ENCODE peak calls at places on chromosomes 4 and X, in five cellular contexts. One of them, this sample, is unnamed.

GRCh38 chrX:9644335-9644734 is 121.3 kb downstream of the GPR143 start:
- DNase-seq in skeletal muscle cell: no peak
- DNase-seq in brain microvascular endothelial cell: no peak
- DNase-seq in mesendoderm: no peak
- DNase-seq in OCI-LY7: no peak
- DNase-seq in this sample: no peak

GRCh38 chr4:13371050-13371449 is 113.1 kb downstream of the RAB28 start:
- DNase-seq in skeletal muscle cell: no peak
- DNase-seq in brain microvascular endothelial cell: no peak
- DNase-seq in mesendoderm: no peak
- DNase-seq in OCI-LY7: no peak
- DNase-seq in this sample: no peak

GRCh38 chr4:102569200-102569599 is 68.0 kb downstream of the NFKB1 start:
- DNase-seq in skeletal muscle cell: no peak
- DNase-seq in brain microvascular endothelial cell: no peak
- DNase-seq in mesendoderm: no peak
- DNase-seq in OCI-LY7: no peak
- DNase-seq in this sample: no peak

GRCh38 chrX:131477498-131477897 is 66.4 kb upstream of the OR13H1 start:
- DNase-seq in skeletal muscle cell: no peak
- DNase-seq in brain microvascular endothelial cell: no peak
- DNase-seq in mesendoderm: peak
- DNase-seq in OCI-LY7: no peak
- DNase-seq in this sample: no peak

GRCh38 chr4:54384563-54384962 is 155.5 kb downstream of the PDGFRA start:
- DNase-seq in skeletal muscle cell: no peak
- DNase-seq in brain microvascular endothelial cell: peak
- DNase-seq in mesendoderm: peak
- DNase-seq in OCI-LY7: peak
- DNase-seq in this sample: no peak

GRCh38 chr4:89469930-89470375 is 162.4 kb upstream of the GPRIN3 start:
- DNase-seq in skeletal muscle cell: peak
- DNase-seq in brain microvascular endothelial cell: peak
- DNase-seq in mesendoderm: no peak
- DNase-seq in OCI-LY7: no peak
- DNase-seq in this sample: peak

GRCh38 chrX:153926863-153927685 is 1.0 kb upstream of the ARHGAP4 start:
- DNase-seq in skeletal muscle cell: no peak
- DNase-seq in brain microvascular endothelial cell: no peak
- DNase-seq in mesendoderm: no peak
- DNase-seq in OCI-LY7: peak
- DNase-seq in this sample: no peak

GRCh38 chr4:86717651-86718050 is 123.5 kb downstream of the PTPN13 start:
- DNase-seq in skeletal muscle cell: no peak
- DNase-seq in brain microvascular endothelial cell: no peak
- DNase-seq in mesendoderm: no peak
- DNase-seq in OCI-LY7: no peak
- DNase-seq in this sample: no peak

GRCh38 chrX:21781976-21782375 is 24.1 kb upstream of the SMPX start:
- DNase-seq in skeletal muscle cell: no peak
- DNase-seq in brain microvascular endothelial cell: no peak
- DNase-seq in mesendoderm: no peak
- DNase-seq in OCI-LY7: no peak
- DNase-seq in this sample: no peak

GRCh38 chr4:54877006-54877405 is 219.2 kb downstream of the KIT start:
- DNase-seq in skeletal muscle cell: no peak
- DNase-seq in brain microvascular endothelial cell: peak
- DNase-seq in mesendoderm: no peak
- DNase-seq in OCI-LY7: no peak
- DNase-seq in this sample: no peak

GRCh38 chr4:78585633-78586032 is 34.1 kb downstream of the ANXA3 start:
- DNase-seq in skeletal muscle cell: no peak
- DNase-seq in brain microvascular endothelial cell: no peak
- DNase-seq in mesendoderm: no peak
- DNase-seq in OCI-LY7: no peak
- DNase-seq in this sample: no peak

GRCh38 chrX:110758781-110759180 is 36.8 kb downstream of the CHRDL1 start:
- DNase-seq in skeletal muscle cell: no peak
- DNase-seq in brain microvascular endothelial cell: no peak
- DNase-seq in mesendoderm: no peak
- DNase-seq in OCI-LY7: no peak
- DNase-seq in this sample: no peak

GRCh38 chr4:1402516-1403101 is 3.6 kb downstream of the NKX1-1 start:
- DNase-seq in skeletal muscle cell: no peak
- DNase-seq in brain microvascular endothelial cell: no peak
- DNase-seq in mesendoderm: no peak
- DNase-seq in OCI-LY7: no peak
- DNase-seq in this sample: no peak

GRCh38 chr4:168893807-168894206 is 116.2 kb downstream of the CBR4 start:
- DNase-seq in skeletal muscle cell: no peak
- DNase-seq in brain microvascular endothelial cell: no peak
- DNase-seq in mesendoderm: no peak
- DNase-seq in OCI-LY7: no peak
- DNase-seq in this sample: no peak

GRCh38 chr4:132332932-132333722 is 816.0 kb upstream of the PCDH10 start:
- DNase-seq in skeletal muscle cell: no peak
- DNase-seq in brain microvascular endothelial cell: no peak
- DNase-seq in mesendoderm: peak
- DNase-seq in OCI-LY7: peak
- DNase-seq in this sample: no peak

GRCh38 chrX:1138476-1138875 is 74.0 kb downstream of the CRLF2 start:
- DNase-seq in skeletal muscle cell: no peak
- DNase-seq in brain microvascular endothelial cell: no peak
- DNase-seq in mesendoderm: no peak
- DNase-seq in OCI-LY7: no peak
- DNase-seq in this sample: no peak

GRCh38 chr4:36242629-36243354 is 1.5 kb downstream of the ARAP2 start:
- DNase-seq in skeletal muscle cell: no peak
- DNase-seq in brain microvascular endothelial cell: no peak
- DNase-seq in mesendoderm: no peak
- DNase-seq in OCI-LY7: no peak
- DNase-seq in this sample: no peak

GRCh38 chr4:10077492-10078335 is 38.9 kb downstream of the WDR1 start:
- DNase-seq in skeletal muscle cell: no peak
- DNase-seq in brain microvascular endothelial cell: no peak
- DNase-seq in mesendoderm: no peak
- DNase-seq in OCI-LY7: no peak
- DNase-seq in this sample: no peak

GRCh38 chr4:139184129-139184528 is 7.1 kb upstream of the ELF2 start:
- DNase-seq in skeletal muscle cell: no peak
- DNase-seq in brain microvascular endothelial cell: no peak
- DNase-seq in mesendoderm: no peak
- DNase-seq in OCI-LY7: peak
- DNase-seq in this sample: no peak

GRCh38 chrX:150164971-150165605 is 198.0 kb upstream of the MAMLD1 start:
- DNase-seq in skeletal muscle cell: no peak
- DNase-seq in brain microvascular endothelial cell: no peak
- DNase-seq in mesendoderm: no peak
- DNase-seq in OCI-LY7: no peak
- DNase-seq in this sample: no peak

GRCh38 chr4:86977621-86978184 is 42.9 kb downstream of the AFF1 start:
- DNase-seq in skeletal muscle cell: peak
- DNase-seq in brain microvascular endothelial cell: peak
- DNase-seq in mesendoderm: no peak
- DNase-seq in OCI-LY7: no peak
- DNase-seq in this sample: peak

GRCh38 chrX:39897741-39898097 is 200.0 kb downstream of the BCOR start:
- DNase-seq in skeletal muscle cell: no peak
- DNase-seq in brain microvascular endothelial cell: no peak
- DNase-seq in mesendoderm: no peak
- DNase-seq in OCI-LY7: no peak
- DNase-seq in this sample: no peak

GRCh38 chr4:30720021-30720655 is at the start of gene PCDH7:
- DNase-seq in skeletal muscle cell: no peak
- DNase-seq in brain microvascular endothelial cell: peak
- DNase-seq in mesendoderm: peak
- DNase-seq in OCI-LY7: no peak
- DNase-seq in this sample: no peak

GRCh38 chrX:137428777-137429564 is 137.0 kb upstream of the ZIC3 start:
- DNase-seq in skeletal muscle cell: no peak
- DNase-seq in brain microvascular endothelial cell: no peak
- DNase-seq in mesendoderm: peak
- DNase-seq in OCI-LY7: no peak
- DNase-seq in this sample: no peak
- H3K4me3 ChIP-seq in skeletal muscle cell: no peak
- H3K4me3 ChIP-seq in brain microvascular endothelial cell: no peak
- H3K4me3 ChIP-seq in mesendoderm: no peak
- H3K4me3 ChIP-seq in OCI-LY7: no peak
- H3K4me3 ChIP-seq in this sample: no peak

DNA sequence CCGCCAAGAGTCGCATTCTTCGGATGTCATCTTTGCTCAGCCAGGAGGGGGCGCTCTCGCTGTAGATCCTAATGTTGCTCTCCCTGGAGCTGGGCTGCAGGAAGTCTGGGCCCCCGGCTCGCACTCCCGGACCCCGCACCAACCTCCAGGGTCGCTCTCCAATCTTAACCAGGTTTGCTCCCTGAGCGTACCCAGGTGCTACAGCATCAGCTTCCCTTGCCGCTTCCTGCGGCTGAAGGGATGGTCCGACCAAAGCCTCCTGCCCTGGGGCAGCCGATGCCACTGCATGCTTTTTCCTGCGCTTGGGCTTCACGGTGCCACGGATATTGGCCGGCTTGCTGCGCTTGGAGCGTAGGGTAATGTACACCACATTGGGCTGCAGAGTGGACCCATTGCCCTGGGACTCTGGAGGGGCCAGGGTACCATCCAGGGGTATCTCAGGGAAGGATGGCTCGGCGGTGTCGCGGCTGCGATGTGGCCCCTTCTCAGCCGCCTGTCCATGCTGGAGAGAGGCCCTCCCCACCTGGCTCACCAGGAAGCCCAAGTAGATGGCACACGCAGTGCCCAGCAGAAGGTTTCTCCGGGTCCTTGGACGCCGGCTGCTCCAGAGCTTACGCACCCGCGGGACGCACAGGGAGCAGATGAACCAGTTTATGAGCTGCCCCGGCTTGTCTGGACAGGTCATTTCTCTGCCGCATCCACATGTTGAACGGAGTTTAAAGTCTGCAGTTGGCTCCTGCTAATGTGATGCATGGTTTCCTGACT is 2.0 kb downstream of the GASK1B start:
- DNase-seq in skeletal muscle cell: no peak
- DNase-seq in brain microvascular endothelial cell: no peak
- DNase-seq in mesendoderm: peak
- DNase-seq in OCI-LY7: no peak
- DNase-seq in this sample: no peak
- H3K4me3 ChIP-seq in skeletal muscle cell: peak
- H3K4me3 ChIP-seq in brain microvascular endothelial cell: peak
- H3K4me3 ChIP-seq in mesendoderm: no peak
- H3K4me3 ChIP-seq in OCI-LY7: no peak
- H3K4me3 ChIP-seq in this sample: no peak

GRCh38 chr4:14515556-14515955 is 486.7 kb upstream of the CPEB2 start:
- DNase-seq in skeletal muscle cell: no peak
- DNase-seq in brain microvascular endothelial cell: no peak
- DNase-seq in mesendoderm: no peak
- DNase-seq in OCI-LY7: no peak
- DNase-seq in this sample: no peak

GRCh38 chr4:14524236-14524635 is 478.0 kb upstream of the CPEB2 start:
- DNase-seq in skeletal muscle cell: no peak
- DNase-seq in brain microvascular endothelial cell: peak
- DNase-seq in mesendoderm: peak
- DNase-seq in OCI-LY7: no peak
- DNase-seq in this sample: no peak

DNA sequence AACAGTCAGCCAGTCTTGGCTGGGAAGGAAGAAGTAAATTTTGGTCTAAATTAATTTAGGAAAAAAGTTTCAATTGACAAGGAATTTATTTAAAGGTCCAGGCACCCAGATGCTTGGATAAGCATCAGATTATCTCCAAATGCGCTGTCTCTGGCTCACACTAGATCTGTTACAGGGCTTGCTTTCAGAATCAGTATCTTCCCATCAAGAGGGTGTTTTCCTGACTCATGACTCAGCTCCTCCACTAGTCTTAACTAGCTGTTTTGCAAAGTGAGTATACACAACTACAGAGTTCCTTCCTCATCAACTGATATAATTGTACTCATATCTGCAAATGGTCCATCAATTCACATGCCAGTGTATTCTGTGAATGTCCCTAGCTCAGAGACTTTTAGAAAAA is 482.1 kb upstream of the CPEB2 start:
- DNase-seq in skeletal muscle cell: no peak
- DNase-seq in brain microvascular endothelial cell: peak
- DNase-seq in mesendoderm: peak
- DNase-seq in OCI-LY7: no peak
- DNase-seq in this sample: no peak
- H3K4me3 ChIP-seq in skeletal muscle cell: no peak
- H3K4me3 ChIP-seq in brain microvascular endothelial cell: no peak
- H3K4me3 ChIP-seq in mesendoderm: no peak
- H3K4me3 ChIP-seq in OCI-LY7: no peak
- H3K4me3 ChIP-seq in this sample: no peak

GRCh38 chr4:71272976-71273375 is 65.8 kb upstream of the SLC4A4 start:
- DNase-seq in skeletal muscle cell: no peak
- DNase-seq in brain microvascular endothelial cell: no peak
- DNase-seq in mesendoderm: no peak
- DNase-seq in OCI-LY7: no peak
- DNase-seq in this sample: no peak
- H3K4me3 ChIP-seq in skeletal muscle cell: no peak
- H3K4me3 ChIP-seq in brain microvascular endothelial cell: no peak
- H3K4me3 ChIP-seq in mesendoderm: no peak
- H3K4me3 ChIP-seq in OCI-LY7: no peak
- H3K4me3 ChIP-seq in this sample: no peak